ENCODE peak calls at places on chromosomes 5 and 9, in seven cellular contexts. One of them, this sample, is unnamed.

GRCh38 chr5:91058575-91058974 is 324.5 kb downstream of the ARRDC3 start:
- DNase-seq in IMR-90: no peak
- DNase-seq in A549: peak; percentile 37
- DNase-seq in K562: no peak
- DNase-seq in H1: no peak
- DNase-seq in HepG2: no peak
- DNase-seq in GM12878: no peak
- DNase-seq in this sample: no peak

GRCh38 chr9:34454571-34455065 is 3.8 kb downstream of the FAM219A start:
- DNase-seq in HepG2: no peak
- DNase-seq in IMR-90: peak; percentile 67
- DNase-seq in A549: peak; percentile 67
- DNase-seq in K562: no peak
- DNase-seq in H1: no peak
- DNase-seq in GM12878: no peak
- DNase-seq in this sample: peak; percentile 39

GRCh38 chr5:173971681-173972080 is 17.3 kb upstream of the C5orf47 start:
- DNase-seq in IMR-90: no peak
- DNase-seq in HepG2: no peak
- DNase-seq in H1: no peak
- DNase-seq in GM12878: no peak
- DNase-seq in K562: no peak
- DNase-seq in A549: no peak
- DNase-seq in this sample: no peak

GRCh38 chr5:168992687-168993086 is 308.3 kb downstream of the SLIT3 start:
- DNase-seq in H1: no peak
- DNase-seq in GM12878: no peak
- DNase-seq in IMR-90: no peak
- DNase-seq in K562: peak; percentile 3
- DNase-seq in A549: peak; percentile 68
- DNase-seq in HepG2: peak; percentile 16
- DNase-seq in this sample: peak; percentile 22

GRCh38 chr5:54651482-54652076 is 134.0 kb downstream of the SNX18 start:
- DNase-seq in H1: no peak
- DNase-seq in IMR-90: peak; percentile 41
- DNase-seq in HepG2: no peak
- DNase-seq in K562: no peak
- DNase-seq in GM12878: no peak
- DNase-seq in A549: no peak
- DNase-seq in this sample: no peak

GRCh38 chr5:97096096-97096648 is 46.2 kb downstream of the LIX1 start:
- DNase-seq in GM12878: no peak
- DNase-seq in IMR-90: no peak
- DNase-seq in K562: no peak
- DNase-seq in H1: no peak
- DNase-seq in HepG2: no peak
- DNase-seq in A549: no peak
- DNase-seq in this sample: no peak

GRCh38 chr9:18851069-18851468 is 181.9 kb downstream of the SAXO1 start:
- DNase-seq in A549: no peak
- DNase-seq in GM12878: no peak
- DNase-seq in HepG2: no peak
- DNase-seq in H1: no peak
- DNase-seq in K562: no peak
- DNase-seq in IMR-90: no peak
- DNase-seq in this sample: no peak

GRCh38 chr5:141529873-141530272 is 41.0 kb downstream of the PCDHGC5 start:
- DNase-seq in IMR-90: no peak
- DNase-seq in H1: no peak
- DNase-seq in HepG2: no peak
- DNase-seq in A549: no peak
- DNase-seq in GM12878: no peak
- DNase-seq in K562: no peak
- DNase-seq in this sample: no peak

GRCh38 chr9:136244116-136244775 is 1.4 kb downstream of the QSOX2 start:
- DNase-seq in IMR-90: no peak
- DNase-seq in A549: no peak
- DNase-seq in K562: peak; percentile 35
- DNase-seq in GM12878: peak; percentile 76
- DNase-seq in H1: no peak
- DNase-seq in HepG2: peak; percentile 84
- DNase-seq in this sample: no peak

GRCh38 chr5:96117863-96118651 is 156.4 kb upstream of the ELL2 start:
- DNase-seq in GM12878: no peak
- DNase-seq in HepG2: peak; percentile 98
- DNase-seq in IMR-90: peak; percentile 75
- DNase-seq in K562: no peak
- DNase-seq in H1: no peak
- DNase-seq in A549: peak; percentile 5
- DNase-seq in this sample: no peak

GRCh38 chr9:89372979-89373378 is 54.7 kb downstream of the SECISBP2 start:
- DNase-seq in H1: no peak
- DNase-seq in A549: no peak
- DNase-seq in K562: no peak
- DNase-seq in IMR-90: no peak
- DNase-seq in GM12878: no peak
- DNase-seq in HepG2: no peak
- DNase-seq in this sample: no peak

GRCh38 chr9:125549465-125550215 is 157.4 kb downstream of the MAPKAP1 start:
- DNase-seq in K562: no peak
- DNase-seq in IMR-90: no peak
- DNase-seq in H1: no peak
- DNase-seq in GM12878: no peak
- DNase-seq in HepG2: peak; percentile 57
- DNase-seq in A549: no peak
- DNase-seq in this sample: no peak

GRCh38 chr9:21030389-21031035 is 928 bp downstream of the HACD4 start:
- DNase-seq in K562: no peak
- DNase-seq in IMR-90: peak; percentile 12
- DNase-seq in HepG2: no peak
- DNase-seq in A549: peak; percentile 12
- DNase-seq in GM12878: peak; percentile 52
- DNase-seq in H1: no peak
- DNase-seq in this sample: no peak

GRCh38 chr5:55708732-55709131 is 3.4 kb downstream of the SLC38A9 start:
- DNase-seq in IMR-90: peak; percentile 34
- DNase-seq in GM12878: no peak
- DNase-seq in A549: no peak
- DNase-seq in K562: no peak
- DNase-seq in H1: no peak
- DNase-seq in HepG2: no peak
- DNase-seq in this sample: no peak

GRCh38 chr9:98657897-98658296 is 50.8 kb downstream of the GABBR2 start:
- DNase-seq in A549: no peak
- DNase-seq in K562: no peak
- DNase-seq in IMR-90: peak; percentile 78
- DNase-seq in HepG2: no peak
- DNase-seq in H1: no peak
- DNase-seq in GM12878: no peak
- DNase-seq in this sample: no peak

GRCh38 chr5:158135682-158136176 is 276.8 kb upstream of the CLINT1 start:
- DNase-seq in GM12878: no peak
- DNase-seq in K562: no peak
- DNase-seq in HepG2: no peak
- DNase-seq in H1: peak; percentile 70
- DNase-seq in IMR-90: no peak
- DNase-seq in A549: no peak
- DNase-seq in this sample: no peak

GRCh38 chr9:115730845-115731244 is 422.7 kb upstream of the PAPPA start:
- DNase-seq in K562: no peak
- DNase-seq in GM12878: no peak
- DNase-seq in A549: no peak
- DNase-seq in HepG2: no peak
- DNase-seq in IMR-90: peak; percentile 13
- DNase-seq in H1: no peak
- DNase-seq in this sample: no peak

GRCh38 chr9:69936427-69936826 is 107.2 kb upstream of the MAMDC2 start:
- DNase-seq in GM12878: no peak
- DNase-seq in A549: peak; percentile 20
- DNase-seq in IMR-90: peak; percentile 93
- DNase-seq in HepG2: no peak
- DNase-seq in H1: no peak
- DNase-seq in K562: peak; percentile 18
- DNase-seq in this sample: no peak

GRCh38 chr9:133850937-133851336 is 112.8 kb upstream of the SARDH start:
- DNase-seq in HepG2: no peak
- DNase-seq in K562: no peak
- DNase-seq in H1: no peak
- DNase-seq in GM12878: peak; percentile 9
- DNase-seq in IMR-90: no peak
- DNase-seq in A549: no peak
- DNase-seq in this sample: no peak

GRCh38 chr9:133853331-133853730 is 115.2 kb upstream of the SARDH start:
- DNase-seq in H1: no peak
- DNase-seq in GM12878: no peak
- DNase-seq in A549: no peak
- DNase-seq in HepG2: no peak
- DNase-seq in IMR-90: no peak
- DNase-seq in K562: no peak
- DNase-seq in this sample: no peak

GRCh38 chr9:133850161-133850560 is 112.0 kb upstream of the SARDH start:
- DNase-seq in IMR-90: no peak
- DNase-seq in K562: no peak
- DNase-seq in A549: no peak
- DNase-seq in HepG2: no peak
- DNase-seq in H1: no peak
- DNase-seq in GM12878: no peak
- DNase-seq in this sample: no peak

GRCh38 chr9:133852476-133852875 is 114.3 kb upstream of the SARDH start:
- DNase-seq in GM12878: no peak
- DNase-seq in IMR-90: no peak
- DNase-seq in A549: no peak
- DNase-seq in HepG2: no peak
- DNase-seq in K562: no peak
- DNase-seq in H1: no peak
- DNase-seq in this sample: no peak

DNA sequence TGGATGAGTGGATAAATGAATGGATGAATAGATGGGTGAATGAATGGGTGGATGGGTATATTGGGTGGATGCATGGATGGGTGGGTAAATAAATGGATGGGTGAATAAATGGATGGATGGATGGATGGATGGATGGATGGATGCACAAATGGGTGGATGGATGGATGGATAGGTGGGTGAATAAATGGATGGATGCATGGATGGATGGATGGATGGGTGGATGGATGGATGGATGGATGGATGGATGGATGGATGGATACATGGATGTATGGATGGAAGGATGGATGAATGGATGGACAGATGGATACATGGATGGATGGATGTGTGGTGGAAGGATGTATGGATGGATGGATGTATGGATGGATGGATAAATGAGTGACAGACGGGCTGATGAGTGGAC is 113.5 kb upstream of the SARDH start:
- DNase-seq in HepG2: no peak
- DNase-seq in GM12878: no peak
- DNase-seq in K562: no peak
- DNase-seq in A549: no peak
- DNase-seq in H1: no peak
- DNase-seq in IMR-90: no peak
- DNase-seq in this sample: no peak
- TF ChIP-seq CEBPB in HepG2: no peak
- TF ChIP-seq CEBPB in GM12878: no peak
- TF ChIP-seq CEBPB in K562: no peak
- TF ChIP-seq CEBPB in A549: no peak
- TF ChIP-seq CEBPB in H1: no peak
- TF ChIP-seq CEBPB in IMR-90: no peak
- TF ChIP-seq CEBPB in this sample: no peak

DNA sequence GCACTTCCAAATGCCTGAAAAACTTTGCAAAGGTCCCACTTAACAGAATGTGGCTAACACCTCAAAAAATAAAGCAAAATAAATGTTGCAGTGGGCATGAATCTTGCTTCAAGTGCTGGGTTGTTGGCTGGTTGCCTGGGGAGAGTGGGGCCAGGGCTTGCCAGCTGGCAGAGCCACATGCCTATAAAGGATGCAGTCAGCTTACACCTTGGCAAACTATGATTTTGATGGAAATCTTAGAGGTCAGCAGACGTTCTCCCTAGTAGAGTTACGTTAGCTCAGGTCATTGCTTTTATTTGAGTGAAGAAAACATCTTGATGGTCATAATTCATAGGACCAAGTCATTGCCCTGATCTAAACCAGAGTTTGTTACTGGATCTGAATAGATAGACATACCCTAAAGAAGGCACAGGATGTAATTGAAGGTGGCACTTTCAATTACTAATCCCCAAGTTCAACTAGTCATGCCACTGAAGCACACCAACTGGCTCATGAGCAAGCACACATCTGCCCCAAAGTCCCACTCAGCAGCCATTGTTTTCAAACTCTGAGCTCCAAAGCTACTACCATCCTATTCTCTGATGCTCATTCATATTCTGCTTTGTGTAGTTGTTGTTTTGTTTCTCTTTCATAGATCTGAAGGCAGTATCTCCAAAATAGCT is 51.2 kb upstream of the ZSWIM6 start:
- DNase-seq in K562: no peak
- DNase-seq in IMR-90: no peak
- DNase-seq in A549: no peak
- DNase-seq in H1: no peak
- DNase-seq in HepG2: no peak
- DNase-seq in GM12878: no peak
- DNase-seq in this sample: no peak
- TF ChIP-seq CEBPB in K562: no peak
- TF ChIP-seq CEBPB in IMR-90: no peak
- TF ChIP-seq CEBPB in A549: no peak
- TF ChIP-seq CEBPB in H1: no peak
- TF ChIP-seq CEBPB in HepG2: no peak
- TF ChIP-seq CEBPB in GM12878: no peak
- TF ChIP-seq CEBPB in this sample: no peak

GRCh38 chr5:5021436-5021835 is 118.7 kb upstream of the ADAMTS16 start:
- DNase-seq in IMR-90: no peak
- DNase-seq in HepG2: no peak
- DNase-seq in K562: no peak
- DNase-seq in H1: no peak
- DNase-seq in A549: no peak
- DNase-seq in GM12878: no peak
- DNase-seq in this sample: no peak
- TF ChIP-seq CEBPB in IMR-90: no peak
- TF ChIP-seq CEBPB in HepG2: no peak
- TF ChIP-seq CEBPB in K562: no peak
- TF ChIP-seq CEBPB in H1: no peak
- TF ChIP-seq CEBPB in A549: no peak
- TF ChIP-seq CEBPB in GM12878: no peak
- TF ChIP-seq CEBPB in this sample: no peak

GRCh38 chr5:149636861-149637246 is 55.6 kb downstream of the ARHGEF37 start:
- DNase-seq in A549: peak; percentile 70
- DNase-seq in K562: peak; percentile 55
- DNase-seq in IMR-90: peak; percentile 62
- DNase-seq in GM12878: no peak
- DNase-seq in H1: peak; percentile 49
- DNase-seq in HepG2: peak; percentile 63
- DNase-seq in this sample: peak; percentile 65
- TF ChIP-seq CEBPB in A549: no peak
- TF ChIP-seq CEBPB in K562: no peak
- TF ChIP-seq CEBPB in IMR-90: no peak
- TF ChIP-seq CEBPB in GM12878: no peak
- TF ChIP-seq CEBPB in H1: no peak
- TF ChIP-seq CEBPB in HepG2: no peak
- TF ChIP-seq CEBPB in this sample: no peak

GRCh38 chr5:180006116-180006515 is 65.4 kb downstream of the RNF130 start:
- DNase-seq in K562: no peak
- DNase-seq in IMR-90: no peak
- DNase-seq in GM12878: no peak
- DNase-seq in H1: no peak
- DNase-seq in A549: no peak
- DNase-seq in HepG2: no peak
- DNase-seq in this sample: no peak
- TF ChIP-seq CEBPB in K562: no peak
- TF ChIP-seq CEBPB in IMR-90: no peak
- TF ChIP-seq CEBPB in GM12878: no peak
- TF ChIP-seq CEBPB in H1: no peak
- TF ChIP-seq CEBPB in A549: no peak
- TF ChIP-seq CEBPB in HepG2: no peak
- TF ChIP-seq CEBPB in this sample: no peak